ENCODE peak calls at places on chromosomes 3 and 15, in eight cellular contexts. D is DND-41; F is KBM-7; X is SW480; U is H54; C is activated naive CD8-positive, alpha-beta T cell treated with anti-CD3 and anti-CD28 coated beads for 36 hours; R is hepatocyte; A is AML-193. V is an unnamed sample.

GRCh38 chr3:42894693-42895092 is 11.2 kb upstream of the ZNF662 start:
- DNase-seq in C (no peak), F (no peak), D (no peak), X (peak; percentile 18), R (peak; percentile 43), U (no peak), A (no peak), V (no peak)

GRCh38 chr3:69696365-69696764 is 42.9 kb upstream of the MITF start:
- DNase-seq in U (no peak), C (no peak), D (no peak), F (no peak), A (no peak), R (no peak), X (no peak), V (no peak)

GRCh38 chr3:50396502-50396901 is 37.2 kb upstream of the TMEM115 start:
- DNase-seq in X (peak; percentile 49), F (no peak), U (no peak), C (no peak), R (no peak), D (no peak), A (no peak), V (no peak)

GRCh38 chr15:70629735-70630273 is 133.6 kb downstream of the UACA start:
- DNase-seq in A (no peak), R (no peak), C (no peak), U (no peak), F (no peak), D (no peak), X (no peak), V (no peak)

GRCh38 chr15:88904808-88905327 is 8.3 kb downstream of the MFGE8 start:
- DNase-seq in C (peak; percentile 86), A (peak; percentile 29), X (peak; percentile 91), F (peak; percentile 95), R (peak; percentile 90), D (peak; percentile 79), U (peak; percentile 56), V (peak; percentile 72)

GRCh38 chr3:132418916-132419315 is 1.6 kb downstream of the DNAJC13 start:
- DNase-seq in C (no peak), F (peak; percentile 28), A (peak; percentile 90), R (no peak), U (no peak), X (no peak), D (no peak), V (peak; percentile 48)

GRCh38 chr3:76765526-76765925 is 274.4 kb upstream of the ROBO2 start:
- DNase-seq in F (no peak), D (no peak), C (no peak), U (no peak), R (no peak), X (no peak), A (no peak), V (no peak)

GRCh38 chr3:28268989-28269388 is 27.6 kb downstream of the CMC1 start:
- DNase-seq in C (no peak), X (no peak), R (no peak), U (no peak), F (no peak), D (no peak), A (no peak), V (peak; percentile 11)

GRCh38 chr3:122978569-122978968 is 49.0 kb downstream of the SEMA5B start:
- DNase-seq in U (no peak), X (no peak), D (peak; percentile 10), R (no peak), C (no peak), F (no peak), A (no peak), V (no peak)

GRCh38 chr3:194989251-194989650 is 281.7 kb downstream of the XXYLT1 start:
- DNase-seq in U (no peak), R (no peak), F (no peak), D (no peak), A (no peak), C (no peak), X (no peak), V (no peak)

GRCh38 chr3:108054935-108055334 is 35.9 kb downstream of the CD47 start:
- DNase-seq in D (no peak), R (no peak), F (no peak), X (no peak), A (no peak), C (no peak), U (no peak), V (no peak)

GRCh38 chr3:131141770-131142169 is 115.1 kb downstream of the NEK11 start:
- DNase-seq in D (no peak), X (no peak), C (no peak), R (no peak), F (no peak), A (no peak), U (no peak), V (no peak)

V was measured in Kasumi-1.